ENCODE peak calls at places on chromosomes 4 and X, in four cellular contexts. Z is pancreas, A is HepG2, T is HCT116. G is an unnamed sample. For H3K4me1 and H3K9me3, the result is how much of the 10 kb centered on the place peaks cover.

GRCh38 chrX:70852294-70852693 is 56.2 kb downstream of the TEX11 start:
- ATAC-seq in Z (no peak), A (no peak), T (no peak), G (no peak)

GRCh38 chrX:72080150-72080549 is 51.6 kb downstream of the RTL5 start:
- ATAC-seq in Z (no peak), A (no peak), T (no peak), G (peak)

GRCh38 chrX:20260885-20261284 is 5.8 kb downstream of the RPS6KA3 start:
- ATAC-seq in Z (no peak), A (no peak), T (no peak), G (no peak)

GRCh38 chr4:10001757-10002156 is 19.5 kb downstream of the SLC2A9 start:
- ATAC-seq in Z (no peak), A (no peak), T (no peak), G (no peak)

GRCh38 chr4:126939401-126939800 is 693.4 kb upstream of the INTU start:
- ATAC-seq in Z (no peak), A (no peak), T (peak), G (no peak)

GRCh38 chr4:168803727-168804126 is 206.3 kb downstream of the CBR4 start:
- ATAC-seq in Z (no peak), A (peak), T (no peak), G (peak)

GRCh38 chrX:44947995-44948394 is 75.0 kb downstream of the KDM6A start:
- ATAC-seq in Z (no peak), A (no peak), T (no peak), G (no peak)

GRCh38 chr4:26884486-26884988 is 23.9 kb downstream of the STIM2 start:
- ATAC-seq in Z (no peak), A (no peak), T (no peak), G (no peak)

GRCh38 chr4:168618577-168619265 is 121.9 kb downstream of the PALLD start:
- ATAC-seq in Z (no peak), A (no peak), T (peak), G (no peak)

GRCh38 chrX:101062171-101062570 is 10.3 kb upstream of the TRMT2B start:
- ATAC-seq in Z (no peak), A (no peak), T (no peak), G (no peak)

GRCh38 chr4:26372525-26373172 is 51.8 kb downstream of the RBPJ start:
- ATAC-seq in Z (peak), A (peak), T (no peak), G (no peak)

GRCh38 chr4:169017971-169018370 is 7.9 kb upstream of the CBR4 start:
- ATAC-seq in Z (no peak), A (no peak), T (no peak), G (no peak)

GRCh38 chr4:99165978-99166377 is 21.9 kb upstream of the ADH4 start:
- ATAC-seq in Z (peak), A (no peak), T (no peak), G (no peak)

GRCh38 chr4:114606240-114606639 is 7.6 kb downstream of the UGT8 start:
- ATAC-seq in Z (peak), A (no peak), T (peak), G (no peak)

GRCh38 chr4:6674500-6675149 is 19.1 kb upstream of the S100P start:
- ATAC-seq in Z (peak), A (peak), T (peak), G (no peak)

GRCh38 chrX:9635368-9635767 is 130.3 kb downstream of the GPR143 start:
- ATAC-seq in Z (no peak), A (no peak), T (no peak), G (peak)

GRCh38 chrX:15158736-15159406 is 111.0 kb downstream of the ASB9 start:
- ATAC-seq in Z (no peak), A (no peak), T (no peak), G (no peak)

GRCh38 chrX:37998586-37999267 is 7.6 kb upstream of the SYTL5 start:
- ATAC-seq in Z (no peak), A (no peak), T (peak), G (no peak)

GRCh38 chr4:75699299-75699698 is 25.1 kb upstream of the USO1 start:
- ATAC-seq in Z (no peak), A (no peak), T (no peak), G (no peak)

GRCh38 chr4:107740950-107741701 is 21.1 kb upstream of the PAPSS1 start:
- ATAC-seq in Z (peak), A (no peak), T (no peak), G (peak)

GRCh38 chr4:55437356-55437796 is 41.6 kb downstream of the TMEM165 start:
- ATAC-seq in Z (peak), A (peak), T (peak), G (no peak)

GRCh38 chr4:185361872-185362271 is 33.9 kb downstream of the LRP2BP start:
- ATAC-seq in Z (no peak), A (no peak), T (no peak), G (no peak)

GRCh38 chrX:107675823-107676555 is 47.7 kb downstream of the PRPS1 start:
- ATAC-seq in Z (peak), A (no peak), T (no peak), G (no peak)

GRCh38 chrX:68632491-68632890 is 15.0 kb upstream of the STARD8 start:
- ATAC-seq in Z (no peak), A (no peak), T (no peak), G (no peak)

GRCh38 chrX:53440631-53441517 is 6.7 kb upstream of the HSD17B10 start:
- ATAC-seq in Z (peak), A (peak), T (peak), G (peak)

GRCh38 chr4:105093975-105094374 is 52.7 kb upstream of the TET2 start:
- ATAC-seq in Z (no peak), A (no peak), T (no peak), G (no peak)

GRCh38 chrX:151688695-151689094 is 6.6 kb upstream of the PRRG3 start:
- ATAC-seq in Z (no peak), A (no peak), T (no peak), G (no peak)

GRCh38 chr4:143558823-143559756 is 45.6 kb downstream of the SMARCA5 start:
- ATAC-seq in Z (peak), A (peak), T (peak), G (peak)

GRCh38 chrX:79153348-79153747 is 8.9 kb downstream of the GPR174 start:
- ATAC-seq in Z (no peak), A (no peak), T (no peak), G (no peak)

GRCh38 chrX:71637253-71637618 is 18.9 kb upstream of the CXCR3 start:
- ATAC-seq in Z (peak), A (peak), T (no peak), G (peak)

GRCh38 chr4:124065941-124066340 is 646.6 kb downstream of the ANKRD50 start:
- ATAC-seq in Z (no peak), A (no peak), T (no peak), G (no peak)

GRCh38 chr4:72975488-72975784 is 94.1 kb downstream of the COX18 start:
- ATAC-seq in Z (no peak), A (no peak), T (no peak), G (no peak)

GRCh38 chr4:118775405-118775804 is 60.5 kb downstream of the SEC24D start:
- ATAC-seq in Z (peak), A (no peak), T (no peak), G (no peak)

GRCh38 chr4:8221985-8222384 is 22.9 kb downstream of the SH3TC1 start:
- ATAC-seq in Z (no peak), A (no peak), T (no peak), G (no peak)

GRCh38 chr4:2401610-2401983 is 16.8 kb downstream of the ZFYVE28 start:
- ATAC-seq in Z (no peak), A (no peak), T (no peak), G (no peak)

GRCh38 chrX:55161581-55161980 is 58.6 kb upstream of the PAGE5 start:
- ATAC-seq in Z (peak), A (peak), T (no peak), G (no peak)

GRCh38 chrX:66698273-66699204 is 59.7 kb upstream of the EDA2R start:
- ATAC-seq in Z (no peak), A (no peak), T (no peak), G (no peak)

GRCh38 chr4:105461221-105462041 is 12.4 kb downstream of the PPA2 start:
- ATAC-seq in Z (no peak), A (no peak), T (no peak), G (no peak)

GRCh38 chr4:125518281-125518680 is 203.5 kb downstream of the FAT4 start:
- ATAC-seq in Z (no peak), A (no peak), T (no peak), G (no peak)

GRCh38 chr4:78659264-78659663 is 107.7 kb downstream of the ANXA3 start:
- ATAC-seq in Z (peak), A (no peak), T (no peak), G (no peak)
- H3K4me1 ChIP-seq in Z (under half), A (under half), T (under half), G (under half)

GRCh38 chrX:155330992-155331391 is 3.4 kb downstream of the CLIC2 start:
- ATAC-seq in Z (no peak), A (no peak), T (no peak), G (no peak)

GRCh38 chrX:155333701-155334100 is 713 bp downstream of the CLIC2 start:
- ATAC-seq in Z (no peak), A (no peak), T (no peak), G (no peak)

GRCh38 chrX:155329293-155329692 is 5.1 kb downstream of the CLIC2 start:
- ATAC-seq in Z (no peak), A (no peak), T (no peak), G (no peak)

DNA sequence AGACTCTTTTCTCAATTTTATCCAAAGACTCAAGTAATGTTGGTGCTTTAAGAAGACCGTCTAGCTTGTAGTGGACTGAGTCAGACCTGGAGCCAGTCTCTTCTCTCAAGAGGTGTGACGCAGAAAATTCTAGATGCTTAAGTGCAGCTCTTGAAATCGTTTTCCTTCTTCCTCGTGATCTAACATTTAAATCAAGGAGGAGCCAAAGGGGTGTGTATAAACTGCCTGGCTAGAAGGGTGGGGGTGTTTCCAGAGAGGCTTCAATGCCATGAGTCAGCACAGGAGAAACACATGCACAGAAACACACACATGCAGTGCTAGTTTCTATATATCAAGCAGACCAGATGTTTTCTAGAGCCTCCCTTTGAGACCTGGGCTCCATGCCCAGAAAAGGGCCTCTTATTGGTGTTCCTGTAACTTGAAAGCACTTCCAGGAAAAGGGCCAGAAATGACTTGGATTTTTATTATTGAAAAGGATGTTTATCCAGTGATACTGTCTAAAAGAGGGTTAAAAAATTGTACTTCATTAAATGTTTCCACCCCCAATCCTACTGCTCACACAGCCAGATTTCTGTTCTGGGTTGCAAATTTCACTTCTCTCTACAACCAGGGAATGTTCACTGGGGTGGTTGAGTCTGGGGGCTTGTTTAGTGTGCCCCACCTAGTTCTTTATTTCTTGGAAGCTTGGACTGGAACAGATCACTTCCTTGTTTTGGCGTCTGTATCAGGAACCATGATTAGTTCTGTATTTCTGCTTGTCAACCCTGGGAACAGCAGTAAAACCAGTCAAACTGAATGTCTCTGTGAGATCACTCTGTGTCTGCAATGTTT is at the start of gene CLIC2:
- ATAC-seq in Z (peak), A (no peak), T (no peak), G (peak)
- H3K27ac ChIP-seq in Z (no peak), A (no peak), T (no peak), G (peak)

GRCh38 chr4:172736046-172736445 is 432.6 kb upstream of the GALNT7 start:
- ATAC-seq in Z (no peak), A (no peak), T (no peak), G (no peak)

GRCh38 chr4:172740434-172740833 is 428.2 kb upstream of the GALNT7 start:
- ATAC-seq in Z (no peak), A (no peak), T (no peak), G (no peak)

GRCh38 chr4:172734555-172734954 is 434.1 kb upstream of the GALNT7 start:
- ATAC-seq in Z (no peak), A (no peak), T (no peak), G (no peak)
- H3K9me3 ChIP-seq in Z (under half), A (half or more), T (under half), G (under half)

GRCh38 chrX:21744721-21745120 is 13.2 kb downstream of the SMPX start:
- ATAC-seq in Z (no peak), A (no peak), T (no peak), G (no peak)

GRCh38 chrX:21741378-21741777 is 16.5 kb downstream of the SMPX start:
- ATAC-seq in Z (no peak), A (no peak), T (no peak), G (no peak)

GRCh38 chrX:21740329-21741274 is 17.3 kb downstream of the SMPX start:
- ATAC-seq in Z (peak), A (peak), T (no peak), G (no peak)

GRCh38 chrX:21744060-21744459 is 13.9 kb downstream of the SMPX start:
- ATAC-seq in Z (no peak), A (no peak), T (no peak), G (no peak)

DNA sequence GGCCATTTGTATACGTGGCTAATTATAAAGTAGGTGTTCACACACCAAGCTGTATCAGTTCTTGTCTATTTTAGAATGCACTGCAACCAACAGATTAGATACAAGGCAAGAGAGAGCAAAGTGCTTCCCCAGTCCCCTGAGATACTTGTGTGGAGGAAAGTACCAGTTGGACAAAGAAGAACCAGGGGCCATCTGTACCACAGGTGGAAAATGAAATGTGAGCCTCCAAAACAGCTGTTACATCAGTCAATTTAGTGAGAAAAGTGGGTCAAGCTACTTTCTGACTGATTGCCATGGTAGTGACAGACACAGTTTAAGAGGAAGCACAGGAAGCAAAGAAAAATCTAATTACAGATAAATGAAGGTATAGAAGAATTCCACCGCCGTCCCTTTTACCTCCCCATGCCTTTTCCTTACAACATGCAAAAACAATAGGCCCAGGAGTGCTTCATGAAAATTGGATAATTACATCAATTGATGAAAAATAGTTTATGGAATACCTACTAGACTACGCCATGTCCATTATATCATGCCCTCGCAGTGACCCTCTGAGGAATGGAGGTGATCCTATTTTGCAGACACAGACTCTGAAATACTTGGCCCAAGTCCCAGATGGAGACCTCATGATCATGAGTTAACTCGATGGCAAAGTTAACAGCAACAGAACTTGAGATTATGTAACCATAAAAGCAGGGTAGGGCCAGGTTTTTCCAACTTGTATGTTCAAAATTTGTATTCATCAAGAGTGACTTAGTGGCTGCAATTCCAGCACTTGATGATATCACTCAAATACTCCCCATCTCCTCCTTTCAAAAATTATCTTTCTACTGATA is 15.8 kb downstream of the SMPX start:
- ATAC-seq in Z (no peak), A (no peak), T (no peak), G (no peak)
- H3K4me1 ChIP-seq in Z (under half), A (under half), T (under half), G (under half)

GRCh38 chrX:112967903-112968302 is 127.3 kb upstream of the AMOT start:
- ATAC-seq in Z (no peak), A (no peak), T (no peak), G (no peak)
- H3K27ac ChIP-seq in Z (no peak), A (no peak), T (no peak), G (no peak)

G was measured in gastroesophageal sphincter.